ENCODE peak calls at places on chromosomes 16 and 17, in seven cellular contexts. C is GM12865, M is AG09309, K is uterus, J is stomach, H is mucosa of descending colon, U is Calu3. Q is an unnamed sample.

GRCh38 chr17:57609125-57609877 is 135.8 kb downstream of the CCDC182 start:
- DNase-seq in M (no peak), U (no peak), H (no peak), J (no peak), C (no peak), K (no peak), Q (no peak)

GRCh38 chr16:46895399-46896313 is 11.5 kb downstream of the GPT2 start:
- DNase-seq in M (no peak), K (no peak), H (no peak), J (peak; percentile 78), U (no peak), C (no peak), Q (no peak)

GRCh38 chr17:65592131-65592965 is 30.9 kb upstream of the AXIN2 start:
- DNase-seq in H (no peak), C (no peak), U (no peak), M (no peak), J (no peak), K (no peak), Q (no peak)

GRCh38 chr17:81241648-81242420 is 2.7 kb downstream of the NDUFAF8 start:
- DNase-seq in C (peak; percentile 78), J (peak; percentile 64), U (peak; percentile 72), M (no peak), K (peak; percentile 48), H (peak; percentile 64), Q (peak; percentile 81)

GRCh38 chr16:14181371-14182050 is 110.4 kb downstream of the MRTFB start:
- DNase-seq in C (no peak), M (peak; percentile 93), H (no peak), J (no peak), K (no peak), U (no peak), Q (no peak)

GRCh38 chr17:41777579-41778188 is 8.8 kb downstream of the JUP start:
- DNase-seq in J (peak; percentile 78), H (peak; percentile 76), C (no peak), U (peak; percentile 50), K (peak; percentile 78), M (peak; percentile 55), Q (no peak)

GRCh38 chr17:4358154-4358553 is 8.3 kb downstream of the UBE2G1 start:
- DNase-seq in M (no peak), C (peak; percentile 79), J (no peak), H (no peak), K (no peak), U (no peak), Q (no peak)

GRCh38 chr17:79036609-79037008 is 12.6 kb downstream of the C1QTNF1 start:
- DNase-seq in J (no peak), M (peak; percentile 94), H (no peak), C (no peak), K (peak; percentile 8), U (peak; percentile 58), Q (peak; percentile 64)

GRCh38 chr17:8841844-8842243 is 25.6 kb downstream of the PIK3R6 start:
- DNase-seq in J (no peak), H (no peak), U (no peak), K (no peak), M (no peak), C (no peak), Q (no peak)

GRCh38 chr16:81319221-81319912 is 4.6 kb downstream of the GAN start:
- DNase-seq in M (no peak), J (no peak), K (no peak), U (no peak), H (no peak), C (no peak), Q (no peak)

GRCh38 chr17:56822725-56823124 is 11.0 kb downstream of the C17orf67 start:
- DNase-seq in H (no peak), U (no peak), K (no peak), C (no peak), J (no peak), M (no peak), Q (no peak)

GRCh38 chr17:65523853-65524664 is 37.4 kb downstream of the AXIN2 start:
- DNase-seq in M (no peak), J (no peak), C (no peak), K (no peak), H (no peak), U (no peak), Q (no peak)

GRCh38 chr17:8126306-8127066 is 2.6 kb upstream of the HES7 start:
- DNase-seq in U (peak; percentile 43), C (peak; percentile 57), M (no peak), H (peak; percentile 59), J (no peak), K (peak; percentile 56), Q (no peak)

GRCh38 chr16:15856901-15857778 is at the start of gene MYH11:
- DNase-seq in U (no peak), H (peak; percentile 12), K (peak; percentile 81), M (no peak), C (no peak), J (no peak), Q (no peak)

GRCh38 chr16:68447721-68448359 is 468 bp downstream of the SMPD3 start:
- DNase-seq in M (no peak), K (no peak), U (no peak), C (no peak), J (no peak), H (no peak), Q (no peak)

GRCh38 chr16:68448360-68448970 is at the start of gene SMPD3:
- DNase-seq in H (peak; percentile 98), J (peak; percentile 99), K (peak; percentile 89), C (peak; percentile 99), U (peak; percentile 100), M (peak; percentile 97), Q (peak; percentile 64)

GRCh38 chr16:68446941-68447675 is 1.2 kb downstream of the SMPD3 start:
- DNase-seq in M (no peak), J (no peak), H (no peak), K (no peak), U (no peak), C (no peak), Q (no peak)

GRCh38 chr16:68444058-68444657 is 4.2 kb downstream of the SMPD3 start:
- DNase-seq in C (peak; percentile 16), U (peak; percentile 70), M (no peak), J (peak; percentile 52), H (peak; percentile 76), K (no peak), Q (no peak)

DNA sequence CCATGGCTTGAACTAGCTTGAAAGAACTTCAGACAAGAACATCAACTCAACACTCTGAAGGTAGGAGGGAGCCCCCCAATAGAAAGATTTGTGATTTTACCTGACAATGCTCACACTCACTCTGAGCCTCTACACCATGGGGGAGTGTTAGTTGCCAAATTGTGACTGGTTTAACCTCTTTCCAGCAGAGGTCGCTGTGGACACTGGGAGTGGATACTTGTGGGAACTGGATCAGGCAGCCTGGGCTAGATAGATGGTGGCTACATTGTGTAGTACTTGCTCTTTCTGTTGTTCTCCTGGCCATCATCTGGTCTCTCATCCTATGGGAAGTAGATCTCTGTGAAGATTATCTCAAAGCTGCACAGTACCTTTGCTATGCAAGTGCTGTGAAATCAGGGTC is 2.9 kb downstream of the SMPD3 start:
- DNase-seq in C (peak; percentile 80), U (peak; percentile 65), J (peak; percentile 70), M (no peak), K (no peak), H (peak; percentile 75), Q (peak; percentile 19)
- TF ChIP-seq CTCF in C (peak; percentile 79), U (peak; percentile 59), J (no peak), M (peak; percentile 53), K (no peak), H (peak; percentile 17), Q (peak; percentile 76)

GRCh38 chr16:65116818-65117430 is 4.9 kb downstream of the CDH11 start:
- DNase-seq in K (no peak), M (no peak), C (no peak), U (no peak), J (no peak), H (no peak), Q (no peak)

GRCh38 chr16:65116216-65116615 is 5.6 kb downstream of the CDH11 start:
- DNase-seq in M (no peak), C (no peak), H (no peak), K (no peak), J (no peak), U (no peak), Q (no peak)

GRCh38 chr16:65113441-65113840 is 8.4 kb downstream of the CDH11 start:
- DNase-seq in J (no peak), C (no peak), M (no peak), K (no peak), U (no peak), H (no peak), Q (no peak)

GRCh38 chr16:65111306-65111705 is 10.6 kb downstream of the CDH11 start:
- DNase-seq in C (no peak), H (peak; percentile 74), K (no peak), U (no peak), J (no peak), M (no peak), Q (no peak)

GRCh38 chr16:65114527-65114926 is 7.3 kb downstream of the CDH11 start:
- DNase-seq in H (no peak), C (no peak), M (no peak), K (no peak), J (no peak), U (no peak), Q (no peak)
- TF ChIP-seq CTCF in H (no peak), C (no peak), M (no peak), K (no peak), J (no peak), U (no peak), Q (no peak)

DNA sequence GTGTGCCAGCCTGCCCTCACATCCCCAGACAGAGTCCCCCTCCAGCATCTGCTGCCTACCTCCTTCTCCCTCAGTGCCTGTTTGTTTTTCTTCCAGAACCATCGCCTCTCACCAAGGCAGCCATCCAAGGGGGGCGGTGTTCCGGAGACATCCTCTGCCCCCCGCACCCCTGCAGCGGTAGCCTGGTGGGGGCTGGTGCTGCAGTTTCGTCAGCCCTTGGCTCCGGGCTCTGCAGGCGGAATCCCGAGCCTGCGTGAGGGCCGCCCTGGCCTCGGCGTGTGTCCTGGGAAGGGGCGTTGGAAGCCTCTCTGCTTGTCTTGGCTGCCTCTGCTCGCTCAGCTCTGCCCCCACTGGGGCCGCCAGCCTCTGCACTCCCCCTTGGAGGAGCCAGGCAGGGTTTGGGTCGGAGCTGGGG is 126.0 kb upstream of the CIBAR2 start:
- DNase-seq in M (no peak), J (peak; percentile 33), K (peak; percentile 91), H (peak; percentile 62), U (no peak), C (no peak), Q (no peak)
- TF ChIP-seq CTCF in M (no peak), J (no peak), K (peak; percentile 21), H (no peak), U (no peak), C (no peak), Q (no peak)

GRCh38 chr17:33637534-33637933 is 344.4 kb upstream of the ASIC2 start:
- DNase-seq in M (no peak), K (no peak), J (no peak), H (no peak), U (no peak), C (no peak), Q (no peak)

GRCh38 chr17:33639103-33639991 is 346.3 kb upstream of the ASIC2 start:
- DNase-seq in C (no peak), U (no peak), H (no peak), M (no peak), K (no peak), J (no peak), Q (no peak)

GRCh38 chr17:33640629-33641028 is 347.5 kb upstream of the ASIC2 start:
- DNase-seq in U (no peak), J (no peak), M (no peak), C (no peak), H (no peak), K (no peak), Q (no peak)

DNA sequence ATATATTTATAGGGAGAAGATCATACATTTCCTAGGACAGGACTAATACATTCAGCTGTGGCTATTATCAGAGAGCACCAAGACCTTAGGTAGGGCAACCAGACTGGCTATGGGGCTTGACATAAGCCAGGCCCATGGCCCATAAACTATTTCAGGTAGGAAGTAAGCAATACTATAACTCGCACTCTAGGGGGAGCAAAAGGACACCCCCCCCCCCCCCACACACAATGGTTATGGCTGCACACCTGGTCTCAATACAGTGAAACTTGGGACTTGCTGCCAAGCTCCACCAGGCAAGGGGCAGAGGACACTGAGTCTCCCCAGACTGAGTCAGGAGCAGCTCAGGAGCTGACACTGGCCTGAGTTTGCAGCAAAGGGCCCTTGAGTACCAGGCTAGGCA is 348.9 kb upstream of the ASIC2 start:
- DNase-seq in C (peak; percentile 20), M (no peak), J (no peak), K (no peak), H (no peak), U (no peak), Q (no peak)
- TF ChIP-seq CTCF in C (no peak), M (no peak), J (no peak), K (no peak), H (no peak), U (no peak), Q (no peak)